ENCODE peak calls at places on chromosomes 11 and 22, in nine cellular contexts. A, J, P, F, Y, B, E, X and H are unnamed samples.

GRCh38 chr11:130473056-130473794 is 24.8 kb downstream of the ADAMTS15 start:
- DNase-seq in J (no peak), B (no peak), X (no peak), P (no peak), Y (no peak), E (no peak), A (no peak), F (no peak), H (no peak)

GRCh38 chr11:65944191-65944590 is 1.1 kb upstream of the TSGA10IP start:
- DNase-seq in A (no peak), F (no peak), E (no peak), J (no peak), P (no peak), Y (no peak), X (no peak), B (no peak), H (no peak)

GRCh38 chr11:2207773-2208621 is 36.4 kb upstream of the TH start:
- DNase-seq in F (no peak), J (no peak), A (no peak), B (no peak), P (no peak), Y (no peak), X (no peak), E (no peak), H (no peak)

GRCh38 chr11:118180300-118180703 is 3.9 kb upstream of the SCN2B start:
- DNase-seq in P (no peak), Y (no peak), X (peak), J (peak), F (peak), E (no peak), B (no peak), A (no peak), H (no peak)

GRCh38 chr11:3077174-3077839 is 20.1 kb upstream of the CARS1 start:
- DNase-seq in F (no peak), X (no peak), P (no peak), E (no peak), B (no peak), J (no peak), A (no peak), Y (no peak), H (no peak)

GRCh38 chr11:133966924-133967598 is 10.3 kb upstream of the IGSF9B start:
- DNase-seq in X (peak), E (no peak), Y (no peak), A (no peak), P (no peak), J (no peak), B (no peak), F (no peak), H (no peak)

GRCh38 chr22:27252282-27253049 is 549.1 kb downstream of the MN1 start:
- DNase-seq in P (no peak), F (peak), B (no peak), A (peak), E (peak), J (peak), X (no peak), Y (no peak), H (peak)

GRCh38 chr11:44865866-44866272 is 84.8 kb downstream of the TP53I11 start:
- DNase-seq in B (peak), A (no peak), J (no peak), X (no peak), E (no peak), Y (peak), P (no peak), F (no peak), H (no peak)

GRCh38 chr11:86476109-86476861 is 101.6 kb downstream of the CCDC81 start:
- DNase-seq in J (no peak), B (no peak), E (no peak), F (peak), Y (no peak), P (no peak), A (no peak), X (no peak), H (no peak)

GRCh38 chr11:61782841-61783240 is 9.6 kb downstream of the TMEM258 start:
- DNase-seq in P (no peak), J (no peak), E (no peak), A (no peak), B (no peak), Y (no peak), F (no peak), X (no peak), H (no peak)

GRCh38 chr11:11513438-11513837 is 108.4 kb downstream of the GALNT18 start:
- DNase-seq in Y (no peak), A (no peak), J (no peak), E (no peak), F (no peak), X (no peak), B (no peak), P (no peak), H (no peak)

GRCh38 chr11:107921997-107922396 is 6.3 kb upstream of the RAB39A start:
- DNase-seq in P (no peak), J (no peak), F (no peak), A (no peak), X (no peak), Y (no peak), E (no peak), B (no peak), H (no peak)

GRCh38 chr11:3967695-3968094 is 112.2 kb downstream of the STIM1 start:
- DNase-seq in X (no peak), E (no peak), P (no peak), Y (no peak), A (no peak), F (no peak), J (no peak), B (no peak), H (no peak)

GRCh38 chr11:96863520-96863919 is 473.7 kb downstream of the JRKL start:
- DNase-seq in E (no peak), X (no peak), A (no peak), F (no peak), J (no peak), Y (no peak), B (peak), P (no peak), H (no peak)

GRCh38 chr22:44972363-44973083 is 37.3 kb downstream of the PHF21B start:
- DNase-seq in E (no peak), F (no peak), X (no peak), B (peak), Y (no peak), J (no peak), P (no peak), A (no peak), H (no peak)

GRCh38 chr11:110176366-110177056 is 83.3 kb downstream of the ZC3H12C start:
- DNase-seq in X (no peak), Y (no peak), P (no peak), A (no peak), B (no peak), E (no peak), J (peak), F (peak), H (peak)

GRCh38 chr11:34970033-34970432 is 53.6 kb downstream of the PDHX start:
- DNase-seq in F (no peak), J (no peak), E (no peak), A (no peak), P (no peak), Y (no peak), B (no peak), X (no peak), H (no peak)

GRCh38 chr11:86370922-86371614 is 3.6 kb upstream of the CCDC81 start:
- DNase-seq in A (peak), J (peak), E (peak), X (no peak), P (no peak), B (no peak), Y (no peak), F (peak), H (peak)

GRCh38 chr11:63951779-63952536 is 13.2 kb downstream of the NAA40 start:
- DNase-seq in E (no peak), A (no peak), J (peak), X (no peak), P (no peak), F (peak), Y (no peak), B (no peak), H (no peak)

GRCh38 chr11:72904016-72904415 is 89.8 kb downstream of the ATG16L2 start:
- DNase-seq in X (no peak), A (no peak), F (no peak), Y (no peak), E (no peak), J (no peak), B (no peak), P (no peak), H (no peak)

GRCh38 chr11:122612123-122612824 is 43.2 kb upstream of the UBASH3B start:
- DNase-seq in F (peak), Y (no peak), P (no peak), B (no peak), A (no peak), E (no peak), X (no peak), J (peak), H (no peak)